ENCODE peak calls at places on chromosome 18, in seven cellular contexts. Z is AG10803, O is choroid plexus epithelial cell, K is colonic mucosa, T is fibroblast of lung, S is fibroblast of pulmonary artery, I is SJCRH30. X is an unnamed sample.

GRCh38 chr18:8847066-8847755 is 141.9 kb downstream of the MTCL1 start:
- DNase-seq in K (no peak), T (peak), Z (peak), O (peak), S (peak), I (no peak), X (no peak)

GRCh38 chr18:35345460-35345921 is 1.3 kb upstream of the ZNF24 start:
- DNase-seq in T (no peak), O (peak), S (peak), K (no peak), Z (no peak), I (peak), X (no peak)

GRCh38 chr18:53426656-53427055 is 797.8 kb downstream of the MBD2 start:
- DNase-seq in S (no peak), O (peak), T (no peak), I (no peak), Z (no peak), K (no peak), X (no peak)

GRCh38 chr18:77147418-77147852 is 14.9 kb upstream of the MBP start:
- DNase-seq in O (no peak), Z (peak), S (peak), K (no peak), T (peak), I (no peak), X (no peak)

GRCh38 chr18:715626-716025 is 3.2 kb upstream of the ENOSF1 start:
- DNase-seq in O (peak), Z (peak), K (no peak), I (no peak), S (peak), T (peak), X (peak)

GRCh38 chr18:57792741-57793629 is 10.1 kb downstream of the ATP8B1 start:
- DNase-seq in K (no peak), O (peak), Z (no peak), I (peak), S (peak), T (no peak), X (no peak)

GRCh38 chr18:63099848-63100625 is 219.5 kb downstream of the BCL2 start:
- DNase-seq in T (peak), Z (no peak), S (no peak), O (no peak), K (peak), I (no peak), X (no peak)

GRCh38 chr18:23617412-23618009 is 31.2 kb upstream of the NPC1 start:
- DNase-seq in I (no peak), T (no peak), S (no peak), O (no peak), Z (no peak), K (no peak), X (no peak)

GRCh38 chr18:43620936-43621335 is 343.6 kb upstream of the SYT4 start:
- DNase-seq in T (peak), K (no peak), Z (peak), I (peak), O (peak), S (peak), X (no peak)

GRCh38 chr18:31687016-31687415 is 2.6 kb upstream of the B4GALT6 start:
- DNase-seq in Z (no peak), I (no peak), T (no peak), K (no peak), S (no peak), O (no peak), X (no peak)

GRCh38 chr18:9323750-9324445 is 10.7 kb upstream of the TWSG1 start:
- DNase-seq in I (no peak), K (no peak), S (peak), O (peak), T (peak), Z (peak), X (peak)

GRCh38 chr18:79855147-79855910 is 57.6 kb downstream of the KCNG2 start:
- DNase-seq in K (peak), O (no peak), Z (no peak), I (no peak), T (no peak), S (no peak), X (no peak)

GRCh38 chr18:65435529-65435928 is 315.3 kb upstream of the CDH7 start:
- DNase-seq in K (no peak), I (no peak), Z (no peak), S (no peak), T (no peak), O (no peak), X (no peak)

GRCh38 chr18:48946329-48946835 is 4.4 kb downstream of the SMAD7 start:
- DNase-seq in T (peak), Z (peak), K (no peak), S (peak), I (peak), O (peak), X (no peak)

GRCh38 chr18:48948112-48949050 is 2.4 kb downstream of the SMAD7 start:
- DNase-seq in Z (no peak), K (peak), I (peak), S (peak), T (peak), O (peak), X (no peak)

GRCh38 chr18:48947583-48947982 is 3.2 kb downstream of the SMAD7 start:
- DNase-seq in S (peak), T (no peak), O (no peak), I (no peak), Z (no peak), K (no peak), X (no peak)

GRCh38 chr18:48945953-48946217 is 4.9 kb downstream of the SMAD7 start:
- DNase-seq in O (no peak), I (no peak), K (no peak), T (no peak), S (no peak), Z (no peak), X (no peak)

GRCh38 chr18:48947102-48947501 is 3.7 kb downstream of the SMAD7 start:
- DNase-seq in S (peak), T (no peak), O (peak), I (no peak), K (no peak), Z (no peak), X (no peak)
- H3K4me3 ChIP-seq in S (peak), T (peak), O (peak), I (no peak), K (peak), Z (peak), X (peak)

GRCh38 chr18:48007381-48007780 is 76.9 kb upstream of the SMAD2 start:
- DNase-seq in T (no peak), S (no peak), O (no peak), Z (no peak), I (no peak), K (no peak), X (no peak)
- H3K4me3 ChIP-seq in T (no peak), S (no peak), O (no peak), Z (no peak), I (no peak), K (no peak), X (no peak)

DNA sequence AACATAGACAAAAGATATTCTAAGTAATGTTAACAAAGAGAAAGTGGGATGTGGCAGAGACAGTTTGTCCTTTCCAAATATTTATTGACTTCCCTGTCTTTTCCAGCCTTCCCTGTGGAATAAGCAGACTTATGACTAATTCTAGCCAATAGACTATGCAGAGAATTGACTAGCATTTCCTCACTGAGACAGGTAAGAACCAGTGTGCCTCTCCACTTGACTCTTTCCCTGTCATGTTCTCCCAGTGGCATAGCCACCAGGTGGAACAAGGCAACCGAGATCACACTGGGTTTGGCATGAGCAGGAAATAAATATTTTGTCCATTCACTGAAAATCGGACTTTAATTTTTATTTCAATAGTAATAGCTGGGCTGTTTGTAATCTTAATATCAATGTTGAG is 168.1 kb upstream of the CTAGE1 start:
- DNase-seq in I (no peak), O (no peak), Z (no peak), K (no peak), S (no peak), T (no peak), X (no peak)
- H3K4me3 ChIP-seq in I (no peak), O (no peak), Z (no peak), K (no peak), S (no peak), T (no peak), X (no peak)

GRCh38 chr18:48135436-48135966 is 205.0 kb upstream of the SMAD2 start:
- DNase-seq in S (no peak), K (peak), O (no peak), Z (no peak), I (no peak), T (no peak), X (no peak)
- H3K4me3 ChIP-seq in S (no peak), K (peak), O (no peak), Z (no peak), I (no peak), T (no peak), X (no peak)

X was measured in AG09309.